ENCODE peak calls at places on chromosomes 3 and 15, in six cellular contexts. C, I, O, H, P and D are unnamed samples.

GRCh38 chr15:37981781-37982180 is 47.3 kb downstream of the TMCO5A start:
- DNase-seq in C (peak), I (peak), O (no peak), H (peak), P (no peak), D (peak)

GRCh38 chr15:57038040-57038439 is 119.6 kb downstream of the TCF12 start:
- DNase-seq in C (no peak), I (no peak), O (no peak), H (no peak), P (no peak), D (no peak)

GRCh38 chr3:184757010-184757651 is 45.3 kb upstream of the MAGEF1 start:
- DNase-seq in C (no peak), I (no peak), O (no peak), H (peak), P (no peak), D (no peak)

GRCh38 chr15:72859023-72859756 is 75.6 kb upstream of the ADPGK start:
- DNase-seq in C (no peak), I (no peak), O (no peak), H (no peak), P (no peak), D (no peak)

GRCh38 chr3:41711656-41712055 is 250.2 kb downstream of the ULK4 start:
- DNase-seq in C (no peak), I (no peak), O (no peak), H (no peak), P (no peak), D (no peak)

GRCh38 chr3:181886676-181887075 is 175.0 kb downstream of the SOX2 start:
- DNase-seq in C (no peak), I (no peak), O (no peak), H (no peak), P (no peak), D (no peak)

GRCh38 chr3:153130312-153130977 is 31.6 kb upstream of the RAP2B start:
- DNase-seq in C (peak), I (peak), O (no peak), H (no peak), P (no peak), D (no peak)

GRCh38 chr15:60519218-60519617 is 40.3 kb upstream of the ICE2 start:
- DNase-seq in C (no peak), I (no peak), O (no peak), H (no peak), P (no peak), D (no peak)

GRCh38 chr3:132549890-132550578 is 47.0 kb upstream of the ACKR4 start:
- DNase-seq in C (peak), I (no peak), O (no peak), H (no peak), P (no peak), D (no peak)

GRCh38 chr3:126923895-126924294 is 59.0 kb upstream of the PLXNA1 start:
- DNase-seq in C (no peak), I (no peak), O (no peak), H (no peak), P (no peak), D (no peak)

GRCh38 chr3:134197681-134198261 is 52.9 kb downstream of the RYK start:
- DNase-seq in C (peak), I (peak), O (peak), H (no peak), P (no peak), D (peak)

GRCh38 chr15:68543546-68544008 is 35.2 kb upstream of the CORO2B start:
- DNase-seq in C (no peak), I (peak), O (no peak), H (peak), P (no peak), D (no peak)

GRCh38 chr3:42036483-42036823 is 54.7 kb upstream of the TRAK1 start:
- DNase-seq in C (peak), I (peak), O (no peak), H (no peak), P (no peak), D (no peak)

GRCh38 chr3:17044844-17045243 is 160.1 kb downstream of the PLCL2 start:
- DNase-seq in C (no peak), I (no peak), O (no peak), H (no peak), P (no peak), D (no peak)

GRCh38 chr15:80173022-80173759 is 20.4 kb downstream of the FAH start:
- DNase-seq in C (peak), I (peak), O (peak), H (peak), P (peak), D (peak)